ENCODE peak calls at places on chromosomes 3 and 15, in seven cellular contexts. K is HEK293T, O is HCT116, I is GM12878, X is HepG2, C is K562, T is H1. V is an unnamed sample.

GRCh38 chr3:115921711-115922110 is 298.4 kb downstream of the GAP43 start:
- DNase-seq in I (no peak), T (no peak), K (no peak), X (no peak), O (no peak), C (no peak), V (no peak)

GRCh38 chr3:16658004-16658932 is 53.0 kb upstream of the DAZL start:
- DNase-seq in O (no peak), K (peak), X (no peak), C (peak), T (no peak), I (no peak), V (peak)

GRCh38 chr15:73139416-73140082 is 87.3 kb downstream of the NEO1 start:
- DNase-seq in K (no peak), X (no peak), I (no peak), C (no peak), O (no peak), T (no peak), V (no peak)

GRCh38 chr3:149371001-149371722 is 6.3 kb downstream of the TM4SF1 start:
- DNase-seq in I (no peak), O (no peak), K (no peak), X (peak), T (no peak), C (no peak), V (no peak)

GRCh38 chr15:45442497-45443135 is 64.3 kb upstream of the GATM start:
- DNase-seq in K (no peak), I (no peak), O (no peak), C (no peak), T (no peak), X (no peak), V (no peak)

GRCh38 chr3:142211034-142211433 is 14.4 kb downstream of the GK5 start:
- DNase-seq in C (no peak), K (no peak), T (no peak), X (no peak), I (no peak), O (no peak), V (peak)

GRCh38 chr3:4520013-4520881 is 27.1 kb downstream of the ITPR1 start:
- DNase-seq in I (no peak), K (no peak), T (no peak), C (peak), X (no peak), O (no peak), V (no peak)

GRCh38 chr15:60656491-60657284 is 177.7 kb upstream of the ICE2 start:
- DNase-seq in C (no peak), T (no peak), I (no peak), K (no peak), O (no peak), X (no peak), V (no peak)

GRCh38 chr3:193778676-193779075 is 185.7 kb downstream of the OPA1 start:
- DNase-seq in O (no peak), K (no peak), I (no peak), X (no peak), C (no peak), T (no peak), V (no peak)

GRCh38 chr3:71537211-71537611 is 46.3 kb downstream of the FOXP1 start:
- DNase-seq in K (no peak), I (no peak), O (peak), C (no peak), X (no peak), T (no peak), V (no peak)

GRCh38 chr3:129683201-129683600 is 76.7 kb upstream of the PLXND1 start:
- DNase-seq in X (no peak), T (no peak), C (no peak), I (no peak), K (no peak), O (no peak), V (no peak)

GRCh38 chr3:71489315-71489761 is 94.2 kb downstream of the FOXP1 start:
- DNase-seq in O (no peak), X (no peak), K (no peak), C (no peak), I (no peak), T (no peak), V (no peak)

GRCh38 chr3:18258492-18258891 is 166.6 kb downstream of the SATB1 start:
- DNase-seq in I (no peak), T (no peak), X (no peak), O (no peak), K (no peak), C (no peak), V (no peak)

GRCh38 chr15:68584704-68585573 is 6.1 kb downstream of the CORO2B start:
- DNase-seq in O (no peak), K (no peak), I (no peak), X (no peak), C (no peak), T (no peak), V (no peak)

GRCh38 chr15:73082719-73083275 is 30.5 kb downstream of the NEO1 start:
- DNase-seq in C (no peak), I (no peak), X (no peak), T (no peak), K (no peak), O (no peak), V (no peak)

GRCh38 chr3:146972726-146973125 is 367.6 kb upstream of the PLSCR5 start:
- DNase-seq in K (no peak), X (no peak), O (no peak), I (no peak), C (no peak), T (no peak), V (no peak)

GRCh38 chr3:173913397-173913796 is 515.9 kb downstream of the NLGN1 start:
- DNase-seq in I (no peak), K (no peak), X (no peak), O (no peak), T (no peak), C (peak), V (no peak)

GRCh38 chr3:12325594-12326295 is 36.9 kb downstream of the PPARG start:
- DNase-seq in K (no peak), I (no peak), X (no peak), O (no peak), T (no peak), C (no peak), V (no peak)

GRCh38 chr3:191136347-191136746 is 62.7 kb upstream of the OSTN start:
- DNase-seq in O (peak), K (peak), C (peak), X (peak), T (no peak), I (no peak), V (no peak)

GRCh38 chr15:75928680-75929608 is 25.3 kb downstream of the FBXO22 start:
- DNase-seq in X (peak), T (peak), K (peak), I (no peak), O (peak), C (peak), V (peak)

GRCh38 chr3:138367912-138368311 is 19.5 kb downstream of the MRAS start:
- DNase-seq in I (no peak), C (no peak), K (no peak), T (no peak), X (no peak), O (no peak), V (no peak)

GRCh38 chr3:7270731-7271130 is 409.8 kb downstream of the GRM7 start:
- DNase-seq in K (no peak), I (no peak), O (no peak), C (no peak), T (no peak), X (no peak), V (no peak)

GRCh38 chr3:22360977-22361376 is 610.0 kb upstream of the ZNF385D start:
- DNase-seq in K (no peak), X (no peak), I (no peak), O (no peak), T (no peak), C (no peak), V (no peak)

GRCh38 chr3:128800241-128801187 is 74.5 kb downstream of the RAB7A start:
- DNase-seq in X (no peak), C (no peak), T (no peak), O (no peak), I (no peak), K (no peak), V (no peak)

GRCh38 chr3:118629821-118630220 is 404.8 kb downstream of the IGSF11 start:
- DNase-seq in K (no peak), T (no peak), I (no peak), C (no peak), O (no peak), X (peak), V (no peak)

GRCh38 chr15:53446376-53446775 is 313.1 kb downstream of the WDR72 start:
- DNase-seq in T (no peak), I (no peak), C (no peak), X (no peak), O (no peak), K (no peak), V (no peak)

GRCh38 chr3:181402347-181402746 is 309.4 kb upstream of the SOX2 start:
- DNase-seq in C (no peak), K (peak), X (no peak), O (no peak), I (no peak), T (no peak), V (no peak)

GRCh38 chr3:134463676-134464611 is 21.8 kb downstream of the ANAPC13 start:
- DNase-seq in X (no peak), K (no peak), C (no peak), T (peak), O (no peak), I (no peak), V (peak)

GRCh38 chr3:4827767-4828166 is 151.5 kb upstream of the BHLHE40 start:
- DNase-seq in K (no peak), T (no peak), C (peak), O (no peak), I (no peak), X (no peak), V (no peak)

GRCh38 chr3:11757441-11757875 is 89.2 kb downstream of the TAMM41 start:
- DNase-seq in I (no peak), T (no peak), C (peak), K (no peak), X (no peak), O (no peak), V (no peak)

GRCh38 chr3:4494807-4495200 is 1.7 kb downstream of the ITPR1 start:
- DNase-seq in K (no peak), C (peak), T (no peak), X (no peak), I (no peak), O (no peak), V (no peak)

GRCh38 chr3:114290911-114291901 is 2.6 kb upstream of the TIGIT start:
- DNase-seq in C (peak), T (peak), K (peak), I (peak), X (peak), O (peak), V (peak)

DNA sequence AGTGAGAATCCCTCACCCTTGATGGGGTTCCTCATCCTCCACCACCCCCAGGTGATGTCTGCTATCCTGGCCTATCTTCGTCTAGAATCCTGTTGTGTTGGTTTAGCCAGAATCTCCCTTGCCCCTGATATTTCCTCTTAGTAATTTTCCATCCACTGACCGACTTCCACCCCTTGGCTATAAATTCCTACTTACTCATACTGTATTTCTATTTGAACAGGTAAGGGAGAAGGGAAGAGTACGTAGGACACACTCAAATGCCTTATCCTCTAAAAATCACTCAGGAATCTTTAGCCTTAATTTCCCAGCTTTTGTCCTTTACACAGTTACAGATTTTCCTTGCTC is 678 bp upstream of the TFG start:
- DNase-seq in X (peak), C (no peak), T (no peak), I (no peak), O (no peak), K (no peak), V (no peak)
- TF ChIP-seq SP1 in X (no peak), C (no peak), T (no peak), I (no peak), O (no peak), K (no peak), V (no peak)

DNA sequence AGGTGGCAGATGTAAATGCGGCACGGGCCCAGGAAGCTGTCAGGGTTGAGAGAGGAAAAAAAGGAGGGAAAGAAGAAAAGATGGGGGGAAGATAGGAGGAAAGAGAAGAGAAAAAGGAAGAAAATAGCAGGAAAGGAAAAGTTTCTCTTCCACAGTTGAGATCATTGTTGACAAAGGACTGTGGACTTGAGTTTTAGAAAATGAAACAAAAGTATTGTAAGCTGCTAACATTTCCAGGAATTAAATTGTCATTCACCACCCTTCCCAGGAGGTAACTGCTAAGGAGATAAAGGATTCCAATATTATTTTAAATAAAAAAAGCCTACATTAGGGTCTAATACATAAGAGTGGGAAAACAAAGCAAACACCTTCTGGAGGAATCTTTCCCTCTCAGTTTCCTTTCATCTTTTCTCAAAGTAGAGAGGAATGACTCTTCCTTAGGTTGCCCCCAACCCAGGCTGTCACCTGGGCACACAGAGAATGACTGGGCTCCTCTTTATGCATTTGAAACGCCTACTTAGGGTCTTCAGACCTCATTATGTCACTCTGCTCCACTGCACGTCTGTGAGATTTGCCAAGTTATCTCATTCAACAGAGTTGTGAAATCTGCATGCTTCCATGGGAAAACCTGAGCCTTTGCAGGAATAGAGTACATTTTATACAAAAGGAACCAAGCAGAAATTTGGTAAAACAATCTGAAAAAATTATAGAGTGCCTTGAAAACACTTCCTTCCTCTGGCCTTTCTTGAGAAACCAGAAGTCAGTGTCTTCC is 194.0 kb downstream of the TNIK start:
- DNase-seq in T (no peak), X (no peak), I (no peak), K (no peak), O (no peak), C (no peak), V (no peak)
- TF ChIP-seq SP1 in T (no peak), X (no peak), I (no peak), K (no peak), O (no peak), C (no peak), V (no peak)

DNA sequence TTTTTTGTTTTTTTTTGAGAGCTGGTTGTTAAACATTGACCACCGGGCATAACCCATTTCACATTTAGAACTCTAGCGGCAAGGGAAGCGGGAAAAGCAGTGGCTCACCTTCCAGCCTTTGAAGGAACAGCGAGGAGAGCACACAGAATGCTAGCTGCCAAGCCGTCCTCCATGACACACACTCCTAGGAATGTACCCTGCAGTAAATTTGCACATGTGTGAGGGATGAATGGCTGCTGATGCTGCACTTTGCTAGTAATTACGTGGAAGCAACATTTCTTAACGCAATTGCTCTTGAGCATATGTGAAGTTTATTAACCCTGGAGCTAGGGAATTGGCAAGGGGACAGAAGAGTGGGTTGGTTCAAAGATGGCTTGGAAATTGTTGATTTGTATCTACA is 123.7 kb downstream of the CHSY1 start:
- DNase-seq in O (no peak), X (no peak), K (no peak), I (no peak), C (no peak), T (no peak), V (no peak)
- TF ChIP-seq SP1 in O (no peak), X (no peak), K (no peak), I (no peak), C (no peak), T (no peak), V (no peak)

DNA sequence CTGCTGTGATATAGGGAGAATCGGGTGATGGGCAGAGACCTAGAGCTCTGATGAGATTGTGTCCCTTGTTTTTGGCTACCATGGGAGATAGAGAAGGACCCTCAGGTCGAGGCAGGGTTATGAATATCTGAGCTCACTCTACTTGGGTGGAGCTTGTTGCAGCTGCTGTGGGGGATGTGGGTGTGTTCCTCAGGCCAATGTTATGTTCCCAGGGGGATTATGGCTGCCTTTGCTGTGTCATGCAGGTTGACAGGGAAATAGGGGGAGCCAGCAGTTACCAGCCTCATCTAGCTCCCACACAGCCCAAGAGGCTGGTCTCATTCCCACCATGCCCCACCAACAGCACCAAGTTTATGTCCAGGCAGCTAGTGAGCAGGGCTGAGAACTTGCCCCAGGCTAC is 131.5 kb downstream of the TRIM42 start:
- DNase-seq in K (no peak), C (no peak), I (no peak), X (no peak), O (no peak), T (no peak), V (no peak)
- TF ChIP-seq SP1 in K (no peak), C (no peak), I (no peak), X (no peak), O (no peak), T (no peak), V (no peak)

GRCh38 chr3:56724580-56725142 is 41.6 kb upstream of the TASOR start:
- DNase-seq in K (no peak), C (peak), I (no peak), T (no peak), X (no peak), O (no peak), V (no peak)
- TF ChIP-seq SP1 in K (no peak), C (no peak), I (no peak), T (no peak), X (no peak), O (no peak), V (no peak)

DNA sequence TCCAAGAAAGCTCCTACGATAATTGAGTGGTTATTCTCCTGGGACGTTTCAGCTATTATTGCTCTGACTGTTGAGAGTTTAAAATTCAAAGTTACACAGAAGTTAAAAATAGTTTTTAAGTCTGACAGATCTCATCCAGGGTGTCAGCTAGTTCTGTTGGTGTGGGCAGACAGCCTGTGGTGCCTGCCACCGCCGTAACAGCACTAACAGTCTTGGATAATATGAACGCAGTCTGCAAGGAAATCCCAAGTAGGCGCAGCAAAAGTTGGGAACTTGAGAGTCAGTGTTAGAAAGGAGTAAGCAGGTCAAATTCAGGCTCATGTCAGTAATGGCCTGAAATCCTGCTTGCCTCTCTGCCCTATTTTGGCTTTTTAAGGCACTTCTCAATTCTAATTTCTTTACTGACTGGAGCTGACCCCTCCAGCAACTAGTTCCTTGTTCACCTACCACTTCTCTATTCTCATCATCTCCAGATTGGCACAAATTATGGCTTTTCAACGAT is 1.7 kb downstream of the CRYBG3 start:
- DNase-seq in K (no peak), I (no peak), C (no peak), X (no peak), O (no peak), T (no peak), V (no peak)
- TF ChIP-seq SP1 in K (no peak), I (no peak), C (no peak), X (no peak), O (no peak), T (no peak), V (no peak)